ENCODE peak calls at places on chromosomes 4 and X, in six cellular contexts. O is NCI-H524 treated with DMSO at 0.1 percent for 48 hours; B is tibial nerve; M is effector memory CD8-positive, alpha-beta T cell; G is GDM1; U is hypothalamus. P is an unnamed sample.

GRCh38 chr4:86939737-86940141 is 4.9 kb downstream of the AFF1 start:
- DNase-seq in O (no peak), B (no peak), M (peak), G (no peak), U (no peak), P (peak)

GRCh38 chr4:176339936-176340761 is 20.4 kb downstream of the SPCS3 start:
- DNase-seq in O (no peak), B (no peak), M (no peak), G (no peak), U (no peak), P (no peak)

GRCh38 chrX:130167040-130167439 is 1.4 kb upstream of the AIFM1 start:
- DNase-seq in O (no peak), B (no peak), M (no peak), G (no peak), U (no peak), P (no peak)

GRCh38 chrX:130665214-130665613 is 237.8 kb downstream of the ENOX2 start:
- DNase-seq in O (no peak), B (no peak), M (no peak), G (no peak), U (no peak), P (no peak)

GRCh38 chrX:40103565-40104323 is 6.0 kb upstream of the BCOR start:
- DNase-seq in O (no peak), B (no peak), M (no peak), G (no peak), U (no peak), P (no peak)

GRCh38 chr4:142386450-142386849 is 459.7 kb downstream of the INPP4B start:
- DNase-seq in O (no peak), B (no peak), M (no peak), G (no peak), U (no peak), P (no peak)

GRCh38 chr4:6916587-6917444 is 7.2 kb downstream of the TBC1D14 start:
- DNase-seq in O (peak), B (no peak), M (no peak), G (no peak), U (no peak), P (peak)

GRCh38 chrX:111375747-111376146 is 36.2 kb downstream of the DCX start:
- DNase-seq in O (no peak), B (no peak), M (no peak), G (no peak), U (no peak), P (no peak)

GRCh38 chr4:10729366-10729765 is 44.8 kb upstream of the CLNK start:
- DNase-seq in O (no peak), B (no peak), M (no peak), G (no peak), U (no peak), P (no peak)

GRCh38 chrX:19731307-19731706 is 156.1 kb downstream of the SH3KBP1 start:
- DNase-seq in O (no peak), B (no peak), M (no peak), G (no peak), U (no peak), P (no peak)

GRCh38 chr4:134343661-134344060 is 142.1 kb upstream of the PABPC4L start:
- DNase-seq in O (no peak), B (no peak), M (no peak), G (no peak), U (no peak), P (no peak)

GRCh38 chr4:21469438-21470032 is 479.0 kb downstream of the KCNIP4 start:
- DNase-seq in O (no peak), B (no peak), M (no peak), G (no peak), U (no peak), P (no peak)

GRCh38 chr4:76296421-76296820 is 10.1 kb upstream of the STBD1 start:
- DNase-seq in O (no peak), B (no peak), M (no peak), G (no peak), U (no peak), P (no peak)

GRCh38 chr4:175509320-175509719 is 302.7 kb downstream of the GPM6A start:
- DNase-seq in O (peak), B (no peak), M (no peak), G (no peak), U (no peak), P (no peak)

GRCh38 chr4:125140966-125141495 is 173.7 kb upstream of the FAT4 start:
- DNase-seq in O (no peak), B (no peak), M (no peak), G (no peak), U (no peak), P (no peak)

GRCh38 chr4:168540086-168540864 is 43.4 kb downstream of the PALLD start:
- DNase-seq in O (no peak), B (no peak), M (no peak), G (no peak), U (no peak), P (no peak)

GRCh38 chrX:572490-573124 is 58.0 kb upstream of the SHOX start:
- DNase-seq in O (no peak), B (no peak), M (no peak), G (no peak), U (no peak), P (no peak)

GRCh38 chr4:158182736-158183135 is 9.9 kb upstream of the GASK1B start:
- DNase-seq in O (no peak), B (no peak), M (no peak), G (no peak), U (no peak), P (no peak)

GRCh38 chr4:79353075-79353474 is 27.2 kb upstream of the NAA11 start:
- DNase-seq in O (no peak), B (no peak), M (no peak), G (no peak), U (no peak), P (no peak)

GRCh38 chrX:11401966-11402365 is 108.8 kb downstream of the AMELX start:
- DNase-seq in O (no peak), B (no peak), M (no peak), G (no peak), U (no peak), P (no peak)

GRCh38 chrX:37646254-37646653 is 39.3 kb upstream of the XK start:
- DNase-seq in O (no peak), B (no peak), M (no peak), G (no peak), U (no peak), P (no peak)

GRCh38 chr4:108762559-108763225 is at the start of gene ETNPPL:
- DNase-seq in O (no peak), B (no peak), M (no peak), G (no peak), U (peak), P (peak)

GRCh38 chr4:2696423-2696822 is 59.7 kb downstream of the TNIP2 start:
- DNase-seq in O (no peak), B (no peak), M (no peak), G (no peak), U (no peak), P (no peak)

GRCh38 chr4:94139931-94140612 is 67.6 kb upstream of the SMARCAD1 start:
- DNase-seq in O (no peak), B (no peak), M (no peak), G (no peak), U (no peak), P (no peak)

GRCh38 chrX:44975666-44976263 is 102.8 kb downstream of the KDM6A start:
- DNase-seq in O (no peak), B (no peak), M (no peak), G (no peak), U (no peak), P (no peak)